ENCODE peak calls at places on chromosomes 13 and 19, in seven cellular contexts. U, B, W, P, H, D and C are unnamed samples.

GRCh38 chr19:17184381-17184841 is 30.7 kb upstream of the USE1 start:
- DNase-seq in U (no peak), W (peak; percentile 83), H (no peak), D (no peak), P (no peak), B (peak; percentile 37), C (no peak)

GRCh38 chr19:35107541-35107939 is 8.1 kb upstream of the FXYD3 start:
- DNase-seq in U (no peak), P (peak; percentile 59), W (no peak), H (no peak), D (peak; percentile 78), B (peak; percentile 59), C (no peak)

GRCh38 chr13:111245781-111246384 is 74.6 kb upstream of the TEX29 start:
- DNase-seq in B (no peak), U (no peak), H (no peak), P (no peak), W (no peak), D (no peak), C (no peak)

GRCh38 chr13:60012503-60012902 is 151.2 kb downstream of the DIAPH3 start:
- DNase-seq in P (no peak), H (no peak), W (no peak), U (peak; percentile 44), B (no peak), D (no peak), C (peak; percentile 5)

GRCh38 chr19:31512403-31512970 is 163.3 kb upstream of the TSHZ3 start:
- DNase-seq in P (no peak), D (no peak), W (no peak), H (no peak), B (no peak), U (no peak), C (no peak)

GRCh38 chr19:54190942-54191670 is at the start of gene TSEN34:
- DNase-seq in B (peak; percentile 93), P (peak; percentile 61), W (no peak), U (peak; percentile 97), H (no peak), D (peak; percentile 59), C (no peak)

GRCh38 chr13:112057736-112058518 is 9.0 kb upstream of the SOX1 start:
- DNase-seq in U (no peak), H (no peak), P (no peak), W (no peak), B (no peak), D (no peak), C (no peak)

GRCh38 chr19:33640773-33641172 is 19.0 kb downstream of the CHST8 start:
- DNase-seq in D (no peak), H (no peak), U (no peak), B (no peak), P (no peak), W (no peak), C (no peak)

GRCh38 chr19:11505032-11505503 is 571 bp downstream of the ZNF653 start:
- DNase-seq in B (peak; percentile 99), D (peak; percentile 90), W (peak; percentile 95), P (peak; percentile 97), H (peak; percentile 85), U (peak; percentile 98), C (peak; percentile 70)

GRCh38 chr13:43054803-43055802 is 31.7 kb downstream of the DNAJC15 start:
- DNase-seq in U (peak; percentile 76), W (peak; percentile 56), D (no peak), B (no peak), H (no peak), P (peak; percentile 95), C (peak; percentile 65)

GRCh38 chr13:97121894-97122293 is 100.2 kb upstream of the MBNL2 start:
- DNase-seq in U (no peak), D (no peak), B (no peak), P (no peak), W (no peak), H (no peak), C (no peak)

GRCh38 chr13:95834134-95834765 is 157.3 kb downstream of the DNAJC3 start:
- DNase-seq in D (peak; percentile 21), U (peak; percentile 77), H (no peak), B (peak; percentile 65), P (peak; percentile 69), W (peak; percentile 81), C (peak; percentile 12)

GRCh38 chr19:33219261-33219812 is 6.3 kb downstream of the SLC7A10 start:
- DNase-seq in H (no peak), W (no peak), D (no peak), P (no peak), B (no peak), U (no peak), C (no peak)

GRCh38 chr19:13974073-13974472 is 21.8 kb downstream of the DCAF15 start:
- DNase-seq in W (peak; percentile 65), U (peak; percentile 61), B (no peak), H (no peak), D (peak; percentile 65), P (peak; percentile 88), C (peak; percentile 59)

GRCh38 chr13:73215807-73216206 is 157.0 kb downstream of the KLF5 start:
- DNase-seq in H (no peak), W (no peak), B (peak; percentile 55), P (no peak), D (no peak), U (no peak), C (peak; percentile 52)

GRCh38 chr19:46821512-46822359 is 28.9 kb downstream of the AP2S1 start:
- DNase-seq in D (no peak), B (no peak), U (peak; percentile 24), W (peak; percentile 81), H (no peak), P (no peak), C (no peak)

GRCh38 chr19:3683405-3683865 is 16.8 kb downstream of the PIP5K1C start:
- DNase-seq in D (no peak), W (no peak), H (no peak), P (no peak), B (no peak), U (peak; percentile 59), C (peak; percentile 86)

GRCh38 chr19:18203408-18203862 is 407 bp downstream of the RAB3A start:
- DNase-seq in B (peak; percentile 26), P (no peak), D (no peak), H (no peak), U (peak; percentile 56), W (no peak), C (no peak)

GRCh38 chr19:18204394-18205179 is 745 bp upstream of the RAB3A start:
- DNase-seq in H (no peak), D (no peak), W (no peak), B (peak; percentile 35), P (peak; percentile 56), U (peak; percentile 87), C (no peak)

GRCh38 chr19:18205180-18205915 is 1.5 kb upstream of the RAB3A start:
- DNase-seq in B (peak; percentile 82), D (no peak), U (peak; percentile 84), W (peak; percentile 72), H (peak; percentile 72), P (peak; percentile 56), C (no peak)

GRCh38 chr19:18203863-18204393 is at the start of gene RAB3A:
- DNase-seq in P (peak; percentile 99), B (peak; percentile 100), W (peak; percentile 99), U (peak; percentile 100), H (peak; percentile 100), D (peak; percentile 100), C (peak; percentile 100)

DNA sequence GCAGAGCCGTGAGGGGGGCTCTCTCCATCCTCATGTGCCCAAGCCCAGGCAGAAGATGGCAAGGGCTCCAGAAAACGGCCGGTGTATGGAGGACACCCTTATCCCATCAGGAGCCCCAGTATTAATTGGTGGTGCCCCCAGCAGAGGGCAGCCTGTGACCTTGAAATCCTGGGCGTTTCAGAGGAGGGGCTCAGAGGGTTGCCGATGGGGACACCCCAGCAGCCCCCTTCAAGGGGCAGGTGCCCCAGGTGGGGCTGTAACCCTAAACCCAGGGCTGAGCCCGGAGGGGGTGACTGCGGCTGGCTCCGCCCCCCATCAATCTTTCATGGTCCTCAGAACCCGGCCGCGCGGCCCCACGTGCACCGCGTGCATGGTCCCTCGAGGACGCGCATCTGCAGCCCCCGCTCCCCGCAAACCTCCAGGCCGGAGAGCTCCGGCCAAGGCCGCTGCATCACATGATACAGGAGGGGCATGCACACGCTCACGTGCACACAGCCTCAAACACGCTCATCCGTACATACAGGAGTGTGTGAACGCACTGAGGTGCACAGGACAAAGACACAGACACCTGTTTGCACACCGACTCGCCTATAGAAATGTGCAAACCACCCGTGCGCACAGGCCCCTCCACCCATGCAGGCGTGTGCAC is 959 bp downstream of the RAB3A start:
- DNase-seq in P (no peak), U (peak; percentile 39), H (no peak), W (peak; percentile 60), B (no peak), D (no peak), C (no peak)
- H3K4me3 ChIP-seq in P (peak overlapping the region; percentile 90), U (peak overlapping the region; percentile 38), H (peak overlapping the region; percentile 91), W (peak overlapping the region; percentile 91), B (peak overlapping the region; percentile 72), D (peak overlapping the region; percentile 87), C (peak overlapping the region; percentile 48)

DNA sequence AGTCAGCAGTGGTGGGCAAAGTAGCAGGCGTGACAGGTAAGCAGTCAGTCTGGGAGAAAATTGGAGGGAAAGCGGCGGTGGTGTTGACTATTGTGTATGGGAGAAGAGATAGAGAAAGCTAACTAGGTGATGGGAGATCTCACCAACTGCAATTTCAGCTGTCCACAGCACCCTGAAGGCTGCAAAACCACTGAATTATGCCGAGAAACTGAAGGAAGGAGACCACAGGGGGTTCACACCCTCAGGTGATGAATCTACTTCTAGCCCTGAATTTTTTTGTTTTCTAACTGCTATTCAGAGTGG is 631.5 kb downstream of the UQCRFS1 start:
- DNase-seq in H (no peak), D (no peak), P (no peak), B (no peak), W (no peak), U (no peak), C (no peak)
- H3K36me3 ChIP-seq in H (no peaks in the 10 kb centered on the region), D (no peaks in the 10 kb centered on the region), P (no peaks in the 10 kb centered on the region), B (no peaks in the 10 kb centered on the region), W (no peaks in the 10 kb centered on the region), U (no peaks in the 10 kb centered on the region), C (no peaks in the 10 kb centered on the region)

DNA sequence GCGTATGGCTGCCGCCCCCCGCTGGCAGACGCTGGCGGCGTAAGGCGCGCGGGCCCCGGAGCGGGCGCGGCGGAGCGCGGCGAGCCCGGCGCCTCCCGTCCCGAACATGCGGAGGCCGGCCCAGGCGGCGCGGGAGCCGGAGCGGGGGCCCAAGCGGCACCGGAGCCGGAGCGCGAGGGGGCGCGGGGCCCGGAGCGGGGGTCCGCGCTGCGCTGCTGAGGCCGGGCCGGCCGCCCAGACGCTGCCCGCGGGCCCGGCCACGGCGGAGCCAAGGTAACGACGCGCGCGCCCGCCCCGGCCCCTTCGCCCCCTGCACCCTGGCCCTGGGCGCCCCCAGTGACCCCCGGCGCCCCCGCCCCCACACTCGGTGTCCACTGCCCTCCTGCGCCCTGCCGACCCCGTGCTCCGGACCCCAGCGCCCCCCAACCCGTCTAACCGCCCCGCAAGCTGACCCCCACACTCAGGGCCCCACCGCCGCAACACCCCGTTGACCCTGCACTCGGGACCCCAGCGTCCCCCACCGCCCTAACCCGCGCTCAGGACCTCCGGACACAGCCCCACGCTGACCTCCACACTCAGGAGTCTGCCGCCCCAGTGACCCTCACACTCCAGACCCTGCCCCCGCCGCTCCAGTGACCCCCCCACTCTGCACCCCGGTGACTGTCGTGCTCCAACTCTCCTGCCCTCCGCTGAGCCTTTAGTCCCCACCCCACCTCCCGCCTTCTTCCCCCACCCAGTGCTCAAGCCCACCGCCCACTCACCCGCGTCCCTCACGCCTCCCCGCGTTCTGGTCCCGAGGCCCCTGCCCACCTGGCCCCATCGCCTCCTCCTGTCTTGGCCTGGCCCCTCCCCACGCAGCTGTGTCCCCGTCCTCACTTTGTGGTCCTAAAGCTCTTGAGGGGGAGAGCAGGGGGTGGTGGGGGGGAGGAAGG is at the start of gene CSNK1G2:
- DNase-seq in U (no peak), H (no peak), P (no peak), W (peak; percentile 56), D (no peak), B (no peak), C (no peak)
- TF ChIP-seq CTCF in U (no peak), H (no peak), P (no peak), W (no peak), D (no peak), B (peak; percentile 79), C (no peak)

GRCh38 chr19:36876993-36877938 is 26.6 kb downstream of the ZNF345 start:
- DNase-seq in W (no peak), H (no peak), U (no peak), D (no peak), P (no peak), B (no peak), C (no peak)
- H3K4me3 ChIP-seq in W (peak overlapping the region; percentile 11), H (peak overlapping the region; percentile 1), U (no peak overlapping the region), D (no peak overlapping the region), P (no peak overlapping the region), B (no peak overlapping the region), C (no peak overlapping the region)